ENCODE peak calls at places on chromosomes 2 and 18, in five cellular contexts. I, B, R, Z and J are unnamed samples.

GRCh38 chr2:95376311-95377215 is 25.9 kb upstream of the FAHD2A start:
- DNase-seq in I (no peak), B (no peak), R (no peak), Z (no peak), J (no peak)

GRCh38 chr2:200812122-200813022 is 662 bp downstream of the BZW1 start:
- DNase-seq in I (no peak), B (no peak), R (peak), Z (peak), J (peak)

GRCh38 chr2:165572155-165572554 is 102.7 kb downstream of the CSRNP3 start:
- DNase-seq in I (no peak), B (no peak), R (no peak), Z (no peak), J (peak)

GRCh38 chr18:58881469-58881868 is 16.8 kb downstream of the ZNF532 start:
- DNase-seq in I (no peak), B (no peak), R (no peak), Z (no peak), J (no peak)

GRCh38 chr2:144995482-144995881 is 475.6 kb upstream of the ZEB2 start:
- DNase-seq in I (no peak), B (no peak), R (no peak), Z (no peak), J (no peak)

GRCh38 chr2:240458044-240458899 is 22.8 kb downstream of the GPC1 start:
- DNase-seq in I (peak), B (no peak), R (no peak), Z (no peak), J (no peak)

GRCh38 chr18:22465859-22466602 is 48.3 kb upstream of the CTAGE1 start:
- DNase-seq in I (peak), B (no peak), R (peak), Z (no peak), J (no peak)

GRCh38 chr18:14949800-14950415 is 201.9 kb downstream of the ANKRD30B start:
- DNase-seq in I (peak), B (no peak), R (peak), Z (no peak), J (no peak)

GRCh38 chr2:11698009-11698922 is 28.3 kb upstream of the NTSR2 start:
- DNase-seq in I (peak), B (no peak), R (peak), Z (no peak), J (no peak)

GRCh38 chr2:175309799-175310198 is 128.3 kb upstream of the ATP5MC3 start:
- DNase-seq in I (no peak), B (peak), R (peak), Z (peak), J (peak)

GRCh38 chr2:203022751-203023150 is 8.1 kb downstream of the NBEAL1 start:
- DNase-seq in I (no peak), B (no peak), R (no peak), Z (no peak), J (no peak)

GRCh38 chr2:181578829-181579228 is 78.1 kb downstream of the CERKL start:
- DNase-seq in I (no peak), B (no peak), R (no peak), Z (no peak), J (no peak)

GRCh38 chr18:23209796-23210195 is 74.5 kb downstream of the CABLES1 start:
- DNase-seq in I (no peak), B (peak), R (no peak), Z (no peak), J (no peak)

GRCh38 chr18:56139792-56140254 is 498.6 kb downstream of the TXNL1 start:
- DNase-seq in I (no peak), B (no peak), R (peak), Z (no peak), J (no peak)

GRCh38 chr18:6056171-6056932 is 161.0 kb upstream of the TMEM200C start:
- DNase-seq in I (no peak), B (peak), R (peak), Z (no peak), J (no peak)

GRCh38 chr2:239753537-239753936 is 271.6 kb downstream of the NDUFA10 start:
- DNase-seq in I (no peak), B (no peak), R (no peak), Z (no peak), J (no peak)

GRCh38 chr2:173747037-173747436 is 218.1 kb downstream of the SP3 start:
- DNase-seq in I (no peak), B (no peak), R (no peak), Z (no peak), J (no peak)

GRCh38 chr2:127576433-127577207 is 41.1 kb downstream of the MYO7B start:
- DNase-seq in I (no peak), B (no peak), R (peak), Z (no peak), J (no peak)

GRCh38 chr2:173126819-173127218 is 51.2 kb downstream of the MAP3K20 start:
- DNase-seq in I (peak), B (no peak), R (peak), Z (no peak), J (no peak)

GRCh38 chr2:402206-402605 is 114.3 kb upstream of the ALKAL2 start:
- DNase-seq in I (no peak), B (no peak), R (no peak), Z (no peak), J (no peak)

GRCh38 chr2:239396881-239397681 is 3.7 kb downstream of the HDAC4 start:
- DNase-seq in I (no peak), B (peak), R (no peak), Z (no peak), J (peak)

GRCh38 chr2:128445533-128445900 is 126.8 kb upstream of the HS6ST1 start:
- DNase-seq in I (no peak), B (no peak), R (no peak), Z (no peak), J (no peak)

GRCh38 chr18:26342646-26343045 is 116.4 kb downstream of the TAF4B start:
- DNase-seq in I (peak), B (no peak), R (no peak), Z (no peak), J (no peak)

GRCh38 chr2:55848096-55848495 is 75.5 kb downstream of the EFEMP1 start:
- DNase-seq in I (no peak), B (no peak), R (no peak), Z (no peak), J (no peak)

GRCh38 chr2:11539317-11540147 is 5.7 kb downstream of the GREB1 start:
- DNase-seq in I (no peak), B (peak), R (no peak), Z (no peak), J (no peak)

GRCh38 chr2:235217814-235218213 is 266.0 kb downstream of the SH3BP4 start:
- DNase-seq in I (peak), B (no peak), R (peak), Z (no peak), J (no peak)

GRCh38 chr2:36783276-36783675 is 86.8 kb downstream of the VIT start:
- DNase-seq in I (no peak), B (no peak), R (no peak), Z (no peak), J (no peak)

GRCh38 chr2:176325732-176326131 is 56.5 kb downstream of the MTX2 start:
- DNase-seq in I (no peak), B (no peak), R (no peak), Z (peak), J (peak)

GRCh38 chr2:33505966-33506365 is 29.5 kb downstream of the RASGRP3 start:
- DNase-seq in I (no peak), B (no peak), R (no peak), Z (no peak), J (no peak)

GRCh38 chr2:112959109-112959591 is 18.7 kb upstream of the IL36G start:
- DNase-seq in I (no peak), B (peak), R (peak), Z (peak), J (no peak)

GRCh38 chr2:50178050-50178449 is 853.9 kb downstream of the NRXN1 start:
- DNase-seq in I (no peak), B (no peak), R (no peak), Z (no peak), J (no peak)

GRCh38 chr18:6591491-6591890 is 138.0 kb upstream of the ARHGAP28 start:
- DNase-seq in I (no peak), B (no peak), R (no peak), Z (no peak), J (no peak)

GRCh38 chr2:163312723-163313122 is 423.1 kb downstream of the FIGN start:
- DNase-seq in I (no peak), B (no peak), R (no peak), Z (no peak), J (no peak)

GRCh38 chr2:209671280-209671679 is 100.4 kb upstream of the UNC80 start:
- DNase-seq in I (no peak), B (no peak), R (no peak), Z (no peak), J (no peak)

GRCh38 chr18:48842259-48843061 is 108.3 kb downstream of the SMAD7 start:
- DNase-seq in I (no peak), B (peak), R (peak), Z (no peak), J (no peak)

GRCh38 chr2:160227252-160227651 is 27.2 kb upstream of the ITGB6 start:
- DNase-seq in I (peak), B (no peak), R (peak), Z (no peak), J (no peak)